ENCODE peak calls at places on chromosomes 11 and 22, in four cellular contexts. L is HCT116, V is GM23338, M is OCI-LY7. B is an unnamed sample.

GRCh38 chr11:34552270-34552669 is 38.7 kb upstream of the ELF5 start:
- DNase-seq in L (no peak), V (no peak), M (no peak), B (no peak)

GRCh38 chr11:43418197-43418596 is 59.5 kb downstream of the TTC17 start:
- DNase-seq in L (no peak), V (no peak), M (no peak), B (no peak)

GRCh38 chr11:66314561-66315497 is 2.0 kb downstream of the CD248 start:
- DNase-seq in V (no peak), M (no peak), L (no peak), B (no peak)

GRCh38 chr22:26462971-26463661 is 20.5 kb downstream of the HPS4 start:
- DNase-seq in V (no peak), L (no peak), M (no peak), B (peak; percentile 22)

GRCh38 chr22:48642550-48642949 is 1185.1 kb downstream of the BRD1 start:
- DNase-seq in L (no peak), V (no peak), M (no peak), B (no peak)

GRCh38 chr11:72675221-72675620 is 999 bp upstream of the PDE2A start:
- DNase-seq in V (no peak), L (no peak), M (no peak), B (no peak)

GRCh38 chr22:37634505-37635002 is 4.9 kb upstream of the SH3BP1 start:
- DNase-seq in V (peak; percentile 24), L (no peak), M (no peak), B (no peak)

GRCh38 chr11:8033312-8033715 is 46.2 kb downstream of the EIF3F start:
- DNase-seq in L (peak; percentile 43), M (peak; percentile 40), V (peak; percentile 93), B (peak; percentile 92)

GRCh38 chr11:101442171-101442570 is 141.6 kb downstream of the TRPC6 start:
- DNase-seq in V (no peak), L (no peak), M (no peak), B (no peak)

GRCh38 chr22:39149915-39150847 is 2.3 kb downstream of the CBX7 start:
- DNase-seq in V (peak; percentile 50), M (no peak), L (no peak), B (peak; percentile 5)

GRCh38 chr22:25702571-25703167 is 39.3 kb upstream of the MYO18B start:
- DNase-seq in M (no peak), V (no peak), L (no peak), B (no peak)

GRCh38 chr22:26673485-26673884 is 16.1 kb downstream of the MIAT start:
- DNase-seq in L (no peak), V (no peak), M (no peak), B (peak; percentile 29)

GRCh38 chr11:121482231-121483129 is 29.7 kb upstream of the SORL1-AS1 start:
- DNase-seq in V (no peak), L (no peak), M (peak; percentile 75), B (no peak)

GRCh38 chr11:57410287-57410686 is 16.6 kb downstream of the SLC43A3 start:
- DNase-seq in L (no peak), V (no peak), M (no peak), B (no peak)

GRCh38 chr11:113278925-113279324 is 35.5 kb upstream of the TTC12 start:
- DNase-seq in V (no peak), L (no peak), M (no peak), B (no peak)

GRCh38 chr11:46322759-46323158 is 24.5 kb upstream of the DGKZ start:
- DNase-seq in M (peak; percentile 25), V (peak; percentile 85), L (peak; percentile 45), B (no peak)

GRCh38 chr11:88282789-88283188 is 54.7 kb downstream of the CTSC start:
- DNase-seq in M (no peak), V (no peak), L (no peak), B (no peak)

GRCh38 chr11:115303929-115304328 is 200.3 kb downstream of the CADM1 start:
- DNase-seq in L (no peak), M (no peak), V (no peak), B (no peak)

GRCh38 chr11:67301313-67301921 is 1.9 kb upstream of the SSH3 start:
- DNase-seq in M (no peak), V (no peak), L (no peak), B (peak; percentile 4)

GRCh38 chr11:118917488-118918127 is 8.1 kb downstream of the BCL9L start:
- DNase-seq in V (no peak), L (no peak), M (no peak), B (peak; percentile 82)

GRCh38 chr22:47294222-47294532 is 531.7 kb downstream of the TBC1D22A start:
- DNase-seq in M (no peak), L (no peak), V (no peak), B (no peak)

GRCh38 chr11:103420593-103420992 is 311.4 kb downstream of the DYNC2H1 start:
- DNase-seq in M (no peak), L (no peak), V (no peak), B (no peak)

GRCh38 chr11:16096336-16096735 is 260.0 kb downstream of the SOX6 start:
- DNase-seq in V (no peak), M (no peak), L (no peak), B (no peak)

GRCh38 chr22:25884121-25884520 is 142.1 kb downstream of the MYO18B start:
- DNase-seq in V (no peak), M (no peak), L (no peak), B (no peak)

GRCh38 chr22:46003271-46004091 is 26.5 kb upstream of the WNT7B start:
- DNase-seq in M (no peak), V (no peak), L (no peak), B (no peak)

GRCh38 chr11:2794419-2794795 is 91.2 kb downstream of the CDKN1C start:
- DNase-seq in L (no peak), M (no peak), V (no peak), B (no peak)

GRCh38 chr11:94588366-94588952 is 21.3 kb downstream of the PIWIL4 start:
- DNase-seq in L (no peak), M (no peak), V (no peak), B (peak; percentile 13)

GRCh38 chr22:38868886-38869381 is 3.1 kb downstream of the CBX6 start:
- DNase-seq in M (peak; percentile 85), V (peak; percentile 95), L (peak; percentile 40), B (peak; percentile 91)

GRCh38 chr11:106691807-106692365 is 326.4 kb downstream of the GUCY1A2 start:
- DNase-seq in V (no peak), L (no peak), M (no peak), B (no peak)

GRCh38 chr11:66070604-66071325 is 693 bp downstream of the PACS1 start:
- DNase-seq in V (peak; percentile 56), M (no peak), L (no peak), B (peak; percentile 65)

GRCh38 chr11:117823941-117824420 is 563 bp downstream of the FXYD2 start:
- DNase-seq in M (no peak), V (no peak), L (no peak), B (no peak)

GRCh38 chr11:76588455-76589325 is 81.9 kb downstream of the LRRC32 start:
- DNase-seq in M (peak; percentile 71), V (no peak), L (no peak), B (peak; percentile 65)

GRCh38 chr11:128451651-128452470 is 135.5 kb downstream of the ETS1 start:
- DNase-seq in L (no peak), V (peak; percentile 34), M (no peak), B (no peak)

GRCh38 chr22:36156515-36157419 is 3.8 kb downstream of the APOL3 start:
- DNase-seq in V (peak; percentile 72), M (peak; percentile 41), L (no peak), B (peak; percentile 71)

GRCh38 chr22:36163497-36163896 is 2.9 kb upstream of the APOL3 start:
- DNase-seq in M (no peak), L (no peak), V (no peak), B (no peak)

GRCh38 chr22:36164621-36165020 is 4.1 kb upstream of the APOL3 start:
- DNase-seq in V (no peak), M (no peak), L (no peak), B (no peak)

GRCh38 chr22:36162127-36163034 is 1.8 kb upstream of the APOL3 start:
- DNase-seq in L (no peak), M (peak; percentile 48), V (no peak), B (no peak)

DNA sequence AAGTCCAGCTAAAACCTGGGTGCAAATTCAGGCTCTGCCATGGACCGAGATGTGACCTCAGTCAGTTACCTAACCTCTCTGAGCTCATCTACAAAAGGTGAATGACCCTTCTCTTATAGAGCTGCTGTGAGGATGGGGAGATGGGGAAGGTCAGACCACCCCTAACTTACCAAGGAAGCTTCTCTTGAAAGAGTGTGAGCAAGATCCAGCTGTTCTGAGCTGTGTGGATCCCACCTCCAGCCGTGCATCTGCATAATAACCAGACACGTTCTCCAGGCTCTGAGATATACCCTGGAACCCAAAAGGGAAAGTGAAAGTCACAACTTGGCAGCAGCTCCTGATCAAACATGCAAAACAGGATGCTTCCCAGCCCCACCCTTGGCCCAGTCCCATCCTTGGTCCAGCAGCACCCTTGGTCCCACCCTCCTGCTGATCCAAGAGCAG is at the start of gene APOL3:
- DNase-seq in V (no peak), L (no peak), M (peak; percentile 53), B (no peak)
- H3K27ac ChIP-seq in V (no peak within 1 kb of the TSS), L (no peak within 1 kb of the TSS), M (peak within 1 kb of the TSS; percentile 55), B (no peak within 1 kb of the TSS)

DNA sequence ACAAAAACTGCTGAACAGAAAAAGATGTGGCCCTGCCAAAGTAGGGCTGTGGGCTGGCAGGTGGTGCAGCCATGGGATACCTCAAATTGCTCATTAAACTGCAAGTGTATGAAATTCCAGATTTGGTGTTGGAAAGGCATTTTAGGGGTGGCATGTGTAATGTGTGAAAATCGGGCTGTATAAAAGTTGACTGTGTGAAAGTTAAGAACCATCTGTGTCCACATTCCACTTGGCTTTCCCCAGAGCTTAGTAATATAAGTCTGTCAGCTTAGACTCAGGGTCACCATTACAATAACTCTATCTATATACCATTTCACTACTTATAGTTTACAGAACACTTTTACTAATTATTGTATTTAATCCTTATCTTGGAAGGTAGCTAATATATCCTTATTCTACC is 34.9 kb upstream of the FZD4 start:
- DNase-seq in L (no peak), V (no peak), M (no peak), B (no peak)
- H3K9me2 ChIP-seq in L (no peaks in the 10 kb centered on the region), V (no peaks in the 10 kb centered on the region), M (no peaks in the 10 kb centered on the region), B (no peaks in the 10 kb centered on the region)

GRCh38 chr11:125082040-125082439 is 18.9 kb downstream of the SLC37A2 start:
- DNase-seq in L (no peak), M (no peak), V (no peak), B (no peak)

GRCh38 chr11:125079151-125079877 is 16.2 kb downstream of the SLC37A2 start:
- DNase-seq in M (no peak), L (no peak), V (no peak), B (no peak)

GRCh38 chr11:125079878-125080530 is 16.9 kb downstream of the SLC37A2 start:
- DNase-seq in V (no peak), L (no peak), M (no peak), B (no peak)

GRCh38 chr11:125081098-125081798 is 18.1 kb downstream of the SLC37A2 start:
- DNase-seq in L (no peak), M (no peak), V (no peak), B (no peak)

DNA sequence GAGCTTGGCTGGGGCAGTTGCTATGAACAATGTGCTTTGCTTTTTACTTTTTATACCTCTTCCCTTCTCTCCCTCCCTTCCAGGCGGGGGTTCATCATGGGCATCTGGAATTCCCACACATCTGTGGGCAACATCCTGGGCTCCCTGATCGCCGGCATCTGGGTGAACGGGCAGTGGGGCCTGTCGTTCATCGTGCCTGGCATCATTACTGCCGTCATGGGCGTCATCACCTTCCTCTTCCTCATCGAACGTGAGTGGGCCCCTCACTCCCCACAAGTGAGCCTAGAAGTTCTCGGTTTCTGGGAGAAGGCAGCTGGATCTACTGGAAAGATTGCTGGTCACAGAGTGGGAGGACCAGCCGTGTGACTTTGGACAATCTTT is 17.4 kb downstream of the SLC37A2 start:
- DNase-seq in V (no peak), M (no peak), L (no peak), B (no peak)
- TF ChIP-seq CTCF in V (no peak), M (no peak), L (no peak), B (no peak)

GRCh38 chr22:29302681-29303465 is 3.6 kb upstream of the GAS2L1 start:
- DNase-seq in M (no peak), V (peak; percentile 21), L (no peak), B (no peak)
- H3K27ac ChIP-seq in M (no peak overlapping the region), V (no peak overlapping the region), L (peak overlapping the region; percentile 41), B (no peak overlapping the region)